ENCODE peak calls at places on chromosomes 3 and 15, in six cellular contexts. One of them, this sample, is unnamed.

GRCh38 chr15:68303560-68304436 is 26.3 kb downstream of the FEM1B start:
- DNase-seq in HepG2: no peak
- DNase-seq in A549: peak
- DNase-seq in HCT116: no peak
- DNase-seq in K562: no peak
- DNase-seq in SK-N-SH: no peak
- DNase-seq in this sample: no peak

GRCh38 chr3:157064402-157064801 is 95.5 kb downstream of the CCNL1 start:
- DNase-seq in HepG2: no peak
- DNase-seq in A549: no peak
- DNase-seq in HCT116: no peak
- DNase-seq in K562: no peak
- DNase-seq in SK-N-SH: no peak
- DNase-seq in this sample: no peak

GRCh38 chr15:101070502-101071273 is 151.5 kb downstream of the LRRK1 start:
- DNase-seq in HepG2: peak
- DNase-seq in A549: no peak
- DNase-seq in HCT116: no peak
- DNase-seq in K562: no peak
- DNase-seq in SK-N-SH: no peak
- DNase-seq in this sample: no peak

GRCh38 chr15:71251548-71252035 is 136.3 kb downstream of the THSD4 start:
- DNase-seq in HepG2: no peak
- DNase-seq in A549: peak
- DNase-seq in HCT116: no peak
- DNase-seq in K562: no peak
- DNase-seq in SK-N-SH: peak
- DNase-seq in this sample: no peak

GRCh38 chr3:113844622-113845222 is 6.1 kb downstream of the GRAMD1C start:
- DNase-seq in HepG2: peak
- DNase-seq in A549: peak
- DNase-seq in HCT116: no peak
- DNase-seq in K562: no peak
- DNase-seq in SK-N-SH: peak
- DNase-seq in this sample: no peak

GRCh38 chr15:87620393-87620792 is 636.1 kb downstream of the NTRK3 start:
- DNase-seq in HepG2: no peak
- DNase-seq in A549: no peak
- DNase-seq in HCT116: no peak
- DNase-seq in K562: no peak
- DNase-seq in SK-N-SH: no peak
- DNase-seq in this sample: no peak

GRCh38 chr15:25711164-25711563 is 152.0 kb downstream of the ATP10A start:
- DNase-seq in HepG2: no peak
- DNase-seq in A549: no peak
- DNase-seq in HCT116: no peak
- DNase-seq in K562: no peak
- DNase-seq in SK-N-SH: no peak
- DNase-seq in this sample: no peak

GRCh38 chr3:163327086-163327485 is 1751.2 kb downstream of the SI start:
- DNase-seq in HepG2: no peak
- DNase-seq in A549: no peak
- DNase-seq in HCT116: no peak
- DNase-seq in K562: no peak
- DNase-seq in SK-N-SH: no peak
- DNase-seq in this sample: no peak

GRCh38 chr3:33231755-33232465 is 13.3 kb upstream of the SUSD5 start:
- DNase-seq in HepG2: no peak
- DNase-seq in A549: no peak
- DNase-seq in HCT116: no peak
- DNase-seq in K562: no peak
- DNase-seq in SK-N-SH: no peak
- DNase-seq in this sample: no peak

GRCh38 chr15:66294157-66294931 is 976 bp downstream of the DIS3L start:
- DNase-seq in HepG2: peak
- DNase-seq in A549: peak
- DNase-seq in HCT116: no peak
- DNase-seq in K562: no peak
- DNase-seq in SK-N-SH: no peak
- DNase-seq in this sample: peak

GRCh38 chr15:77482570-77482969 is 61.9 kb downstream of the HMG20A start:
- DNase-seq in HepG2: no peak
- DNase-seq in A549: no peak
- DNase-seq in HCT116: no peak
- DNase-seq in K562: no peak
- DNase-seq in SK-N-SH: no peak
- DNase-seq in this sample: peak

GRCh38 chr3:160343132-160343531 is 55.9 kb downstream of the IFT80 start:
- DNase-seq in HepG2: peak
- DNase-seq in A549: peak
- DNase-seq in HCT116: no peak
- DNase-seq in K562: peak
- DNase-seq in SK-N-SH: peak
- DNase-seq in this sample: no peak

GRCh38 chr15:76328962-76329361 is 7.6 kb upstream of the ISL2 start:
- DNase-seq in HepG2: no peak
- DNase-seq in A549: peak
- DNase-seq in HCT116: no peak
- DNase-seq in K562: no peak
- DNase-seq in SK-N-SH: no peak
- DNase-seq in this sample: no peak

GRCh38 chr15:75178171-75178937 is 23.3 kb upstream of the C15orf39 start:
- DNase-seq in HepG2: peak
- DNase-seq in A549: no peak
- DNase-seq in HCT116: no peak
- DNase-seq in K562: peak
- DNase-seq in SK-N-SH: no peak
- DNase-seq in this sample: no peak

DNA sequence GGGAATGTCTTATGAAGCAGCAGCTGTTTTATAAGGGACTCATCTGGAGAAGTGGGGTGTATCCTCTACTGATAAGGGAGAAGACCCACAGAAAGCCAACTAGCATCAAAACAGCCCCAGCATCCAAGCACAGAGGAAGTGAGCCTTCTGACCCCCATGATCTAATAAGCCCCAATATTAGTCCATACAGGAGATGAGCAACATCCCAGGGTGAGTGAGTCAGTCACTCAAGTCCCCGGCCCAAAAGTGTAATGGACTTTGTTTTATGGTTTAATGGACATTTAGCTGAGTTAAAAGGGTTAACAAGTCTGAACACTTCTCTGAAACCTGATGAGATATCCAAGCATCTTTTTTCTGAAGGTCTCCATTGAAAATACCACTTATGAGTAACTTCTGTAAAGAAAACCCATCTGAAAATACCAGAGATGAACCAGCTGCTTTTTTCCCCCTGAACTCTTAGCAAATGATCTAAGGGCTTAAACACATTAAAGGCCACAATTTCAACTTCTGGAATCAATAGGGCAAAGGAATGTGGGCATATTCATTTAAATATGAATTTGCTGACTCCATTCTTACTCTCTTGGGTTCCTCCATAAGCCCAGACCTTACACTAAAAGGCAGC is 115.6 kb downstream of the GREM1 start:
- DNase-seq in HepG2: no peak
- DNase-seq in A549: no peak
- DNase-seq in HCT116: no peak
- DNase-seq in K562: no peak
- DNase-seq in SK-N-SH: no peak
- DNase-seq in this sample: no peak
- TF ChIP-seq REST in HepG2: no peak
- TF ChIP-seq REST in A549: no peak
- TF ChIP-seq REST in HCT116: no peak
- TF ChIP-seq REST in K562: no peak
- TF ChIP-seq REST in SK-N-SH: no peak
- TF ChIP-seq REST in this sample: no peak

GRCh38 chr15:40468850-40469249 is 1.9 kb upstream of the CHST14 start:
- DNase-seq in HepG2: no peak
- DNase-seq in A549: no peak
- DNase-seq in HCT116: no peak
- DNase-seq in K562: no peak
- DNase-seq in SK-N-SH: no peak
- DNase-seq in this sample: no peak
- TF ChIP-seq REST in HepG2: no peak
- TF ChIP-seq REST in A549: no peak
- TF ChIP-seq REST in HCT116: no peak
- TF ChIP-seq REST in K562: no peak
- TF ChIP-seq REST in SK-N-SH: no peak
- TF ChIP-seq REST in this sample: no peak

DNA sequence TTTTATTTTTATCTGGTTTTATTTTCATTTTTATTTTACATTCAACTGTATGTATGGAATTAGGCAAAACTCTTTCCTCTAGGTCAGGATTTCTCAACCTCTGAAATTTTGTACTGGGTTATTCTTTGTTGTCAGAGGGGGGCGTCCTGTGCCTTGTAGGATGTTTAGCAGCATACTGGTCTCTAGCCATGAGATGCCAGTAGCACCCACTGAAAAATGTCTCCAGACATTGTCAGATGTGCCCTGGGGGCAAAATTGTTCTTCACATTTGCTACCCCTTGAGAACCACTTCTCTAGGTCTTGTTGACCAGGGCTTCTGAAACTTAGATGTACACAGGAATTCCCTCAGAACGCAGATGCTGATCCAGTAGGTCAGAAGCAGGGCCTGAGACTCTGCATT is 5.4 kb downstream of the CHRNA5 start:
- DNase-seq in HepG2: no peak
- DNase-seq in A549: peak
- DNase-seq in HCT116: no peak
- DNase-seq in K562: no peak
- DNase-seq in SK-N-SH: no peak
- DNase-seq in this sample: no peak
- TF ChIP-seq REST in HepG2: no peak
- TF ChIP-seq REST in A549: no peak
- TF ChIP-seq REST in HCT116: no peak
- TF ChIP-seq REST in K562: no peak
- TF ChIP-seq REST in SK-N-SH: no peak
- TF ChIP-seq REST in this sample: no peak

GRCh38 chr3:167863811-167864558 is 128.5 kb downstream of the SERPINI1 start:
- DNase-seq in HepG2: no peak
- DNase-seq in A549: no peak
- DNase-seq in HCT116: no peak
- DNase-seq in K562: no peak
- DNase-seq in SK-N-SH: no peak
- DNase-seq in this sample: no peak

GRCh38 chr3:167861649-167862048 is 126.1 kb downstream of the SERPINI1 start:
- DNase-seq in HepG2: no peak
- DNase-seq in A549: peak
- DNase-seq in HCT116: no peak
- DNase-seq in K562: no peak
- DNase-seq in SK-N-SH: no peak
- DNase-seq in this sample: no peak

GRCh38 chr3:167859610-167860009 is 124.1 kb downstream of the SERPINI1 start:
- DNase-seq in HepG2: no peak
- DNase-seq in A549: no peak
- DNase-seq in HCT116: no peak
- DNase-seq in K562: no peak
- DNase-seq in SK-N-SH: no peak
- DNase-seq in this sample: no peak

GRCh38 chr3:167864559-167864887 is 129.0 kb downstream of the SERPINI1 start:
- DNase-seq in HepG2: no peak
- DNase-seq in A549: no peak
- DNase-seq in HCT116: no peak
- DNase-seq in K562: no peak
- DNase-seq in SK-N-SH: no peak
- DNase-seq in this sample: no peak

DNA sequence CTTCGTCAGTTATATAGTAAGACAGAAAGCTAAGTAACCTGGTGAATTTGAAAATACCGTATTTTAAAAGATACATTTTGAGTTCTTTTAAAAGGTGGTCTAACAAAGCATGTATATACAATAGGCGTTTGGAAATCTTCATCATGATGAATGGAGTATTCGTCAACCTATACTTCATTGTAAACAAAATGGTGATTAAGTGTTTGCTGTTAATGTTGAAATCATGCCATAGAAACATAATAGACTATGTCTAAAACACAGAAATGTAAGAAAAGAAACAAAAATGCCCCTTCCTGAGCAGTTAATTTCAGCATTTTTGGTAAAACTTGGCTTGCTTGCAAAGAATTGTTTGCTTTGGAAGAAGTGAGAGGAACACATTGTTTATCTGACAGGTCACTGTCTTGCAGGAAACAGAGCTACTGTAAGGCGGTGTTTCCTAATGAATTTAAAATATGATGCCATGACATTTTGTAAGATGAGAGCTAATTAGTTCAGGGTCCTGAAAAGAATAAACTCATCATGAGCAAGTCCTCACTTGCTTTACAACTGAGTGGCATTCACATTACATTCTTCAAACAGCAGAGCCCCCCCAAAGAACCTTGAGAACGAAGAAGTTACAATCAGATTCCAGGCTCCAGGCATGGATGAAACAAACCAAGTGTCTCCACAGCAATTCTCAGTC is 126.7 kb downstream of the SERPINI1 start:
- DNase-seq in HepG2: no peak
- DNase-seq in A549: no peak
- DNase-seq in HCT116: no peak
- DNase-seq in K562: no peak
- DNase-seq in SK-N-SH: no peak
- DNase-seq in this sample: no peak
- TF ChIP-seq REST in HepG2: no peak
- TF ChIP-seq REST in A549: no peak
- TF ChIP-seq REST in HCT116: no peak
- TF ChIP-seq REST in K562: no peak
- TF ChIP-seq REST in SK-N-SH: no peak
- TF ChIP-seq REST in this sample: no peak

GRCh38 chr15:61226313-61227250 is 2.5 kb downstream of the RORA start:
- DNase-seq in HepG2: no peak
- DNase-seq in A549: no peak
- DNase-seq in HCT116: no peak
- DNase-seq in K562: no peak
- DNase-seq in SK-N-SH: no peak
- DNase-seq in this sample: no peak
- TF ChIP-seq REST in HepG2: no peak
- TF ChIP-seq REST in A549: no peak
- TF ChIP-seq REST in HCT116: no peak
- TF ChIP-seq REST in K562: no peak
- TF ChIP-seq REST in SK-N-SH: no peak
- TF ChIP-seq REST in this sample: no peak

GRCh38 chr15:43968551-43968950 is 141.7 kb downstream of the WDR76 start:
- DNase-seq in HepG2: no peak
- DNase-seq in A549: no peak
- DNase-seq in HCT116: no peak
- DNase-seq in K562: no peak
- DNase-seq in SK-N-SH: no peak
- DNase-seq in this sample: no peak

GRCh38 chr15:43969802-43970375 is 143.1 kb downstream of the WDR76 start:
- DNase-seq in HepG2: no peak
- DNase-seq in A549: no peak
- DNase-seq in HCT116: no peak
- DNase-seq in K562: no peak
- DNase-seq in SK-N-SH: no peak
- DNase-seq in this sample: no peak

DNA sequence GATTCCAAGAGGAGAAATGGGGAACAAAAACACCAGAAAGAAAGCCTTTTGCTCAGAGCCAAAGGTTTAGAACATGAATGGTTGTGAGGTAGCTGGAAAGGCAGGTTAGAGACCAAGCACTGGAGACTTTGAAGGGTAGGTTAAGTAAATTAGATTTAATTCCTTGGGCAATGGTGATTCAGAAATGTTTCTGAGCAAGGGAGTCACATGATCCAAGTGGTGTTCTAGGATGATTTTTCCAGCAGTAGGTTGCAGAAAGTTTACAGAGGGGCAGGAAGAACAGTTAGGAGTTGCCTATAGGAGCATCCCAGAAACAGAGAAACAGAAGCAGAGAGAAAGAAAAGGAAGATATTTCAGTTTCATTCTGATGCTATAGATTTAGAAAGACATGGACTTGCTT is 139.8 kb downstream of the WDR76 start:
- DNase-seq in HepG2: no peak
- DNase-seq in A549: no peak
- DNase-seq in HCT116: no peak
- DNase-seq in K562: no peak
- DNase-seq in SK-N-SH: no peak
- DNase-seq in this sample: no peak
- TF ChIP-seq REST in HepG2: no peak
- TF ChIP-seq REST in A549: no peak
- TF ChIP-seq REST in HCT116: no peak
- TF ChIP-seq REST in K562: no peak
- TF ChIP-seq REST in SK-N-SH: no peak
- TF ChIP-seq REST in this sample: no peak